ENCODE peak calls at places on chromosomes 7 and 10, in five cellular contexts. Z is SK-N-SH, C is mammary epithelial cell, Y is uterus, R is K562. Q is an unnamed sample. For H3K4me1, the result is how much of the 10 kb centered on the place peaks cover.

GRCh38 chr10:93103953-93104352 is 30.3 kb downstream of the CYP26A1 start:
- DNase-seq in R (no peak), C (no peak), Y (no peak), Z (no peak), Q (no peak)

GRCh38 chr10:114332808-114333207 is 71.5 kb downstream of the AFAP1L2 start:
- DNase-seq in Y (peak), R (no peak), C (no peak), Z (no peak), Q (no peak)

GRCh38 chr10:32149257-32149955 is 93.2 kb upstream of the KIF5B start:
- DNase-seq in R (no peak), Y (peak), Z (no peak), C (peak), Q (no peak)

GRCh38 chr10:13865758-13866491 is 279.2 kb downstream of the PRPF18 start:
- DNase-seq in Z (no peak), C (peak), Y (no peak), R (no peak), Q (no peak)

GRCh38 chr7:41437257-41438196 is 265.4 kb downstream of the INHBA start:
- DNase-seq in R (no peak), Y (no peak), Z (no peak), C (peak), Q (no peak)

GRCh38 chr7:359226-359775 is 69.3 kb downstream of the FOXL3 start:
- DNase-seq in Y (no peak), R (no peak), Z (no peak), C (no peak), Q (no peak)

GRCh38 chr7:24574365-24574764 is 1.1 kb downstream of the PALS2 start:
- DNase-seq in Y (peak), Z (peak), R (peak), C (no peak), Q (no peak)

GRCh38 chr10:112957589-112958202 is 7.6 kb downstream of the TCF7L2 start:
- DNase-seq in R (no peak), C (no peak), Z (no peak), Y (no peak), Q (no peak)

GRCh38 chr10:46539596-46540411 is 16.7 kb downstream of the GPRIN2 start:
- DNase-seq in R (no peak), Z (no peak), C (no peak), Y (peak), Q (no peak)

GRCh38 chr10:71285180-71285545 is 33.9 kb upstream of the SLC29A3 start:
- DNase-seq in C (peak), Y (peak), R (peak), Z (peak), Q (peak)

GRCh38 chr7:23474829-23475578 is 4.7 kb upstream of the IGF2BP3 start:
- DNase-seq in Y (no peak), C (peak), R (no peak), Z (no peak), Q (no peak)

GRCh38 chr10:111273635-111274034 is 196.8 kb downstream of the ADRA2A start:
- DNase-seq in C (no peak), Y (no peak), Z (no peak), R (no peak), Q (no peak)

GRCh38 chr10:128070161-128070560 is 56.1 kb downstream of the MKI67 start:
- DNase-seq in R (no peak), Y (no peak), C (no peak), Z (no peak), Q (no peak)

GRCh38 chr7:70679666-70680065 is 452.3 kb upstream of the GALNT17 start:
- DNase-seq in Y (no peak), C (no peak), R (no peak), Z (no peak), Q (no peak)

GRCh38 chr7:130417215-130417614 is 23.6 kb downstream of the CEP41 start:
- DNase-seq in Z (no peak), C (no peak), R (no peak), Y (no peak), Q (no peak)

GRCh38 chr10:86286591-86287421 is 79.8 kb downstream of the GRID1 start:
- DNase-seq in C (no peak), Y (no peak), R (no peak), Z (peak), Q (no peak)

GRCh38 chr7:63067897-63068585 is 930.6 kb upstream of the ZNF722 start:
- DNase-seq in C (no peak), Z (no peak), R (peak), Y (peak), Q (peak)

GRCh38 chr7:10860516-10860915 is 113.2 kb upstream of the PHF14 start:
- DNase-seq in R (no peak), Y (no peak), Z (no peak), C (peak), Q (no peak)

GRCh38 chr10:47423476-47423875 is 39.4 kb upstream of the ZNF488 start:
- DNase-seq in C (peak), R (no peak), Z (no peak), Y (no peak), Q (no peak)

GRCh38 chr10:47438857-47439474 is 44.9 kb downstream of the ANXA8 start:
- DNase-seq in R (no peak), Y (no peak), C (peak), Z (peak), Q (peak)

GRCh38 chr7:108000875-108001758 is 1.8 kb downstream of the LAMB1 start:
- DNase-seq in Z (peak), Y (peak), R (no peak), C (peak), Q (peak)

GRCh38 chr7:108001759-108002725 is 919 bp downstream of the LAMB1 start:
- DNase-seq in Y (peak), C (peak), R (no peak), Z (peak), Q (peak)

GRCh38 chr7:107998150-107998549 is 4.8 kb downstream of the LAMB1 start:
- DNase-seq in Z (no peak), C (peak), R (peak), Y (no peak), Q (no peak)

GRCh38 chr7:107998660-107999480 is 4.1 kb downstream of the LAMB1 start:
- DNase-seq in Y (no peak), C (peak), Z (no peak), R (no peak), Q (no peak)

GRCh38 chr7:107999814-108000560 is 3.0 kb downstream of the LAMB1 start:
- DNase-seq in Z (no peak), Y (no peak), C (peak), R (no peak), Q (no peak)
- H3K4me1 ChIP-seq in Z (half or more), Y (under half), C (half or more), R (under half), Q (under half)

DNA sequence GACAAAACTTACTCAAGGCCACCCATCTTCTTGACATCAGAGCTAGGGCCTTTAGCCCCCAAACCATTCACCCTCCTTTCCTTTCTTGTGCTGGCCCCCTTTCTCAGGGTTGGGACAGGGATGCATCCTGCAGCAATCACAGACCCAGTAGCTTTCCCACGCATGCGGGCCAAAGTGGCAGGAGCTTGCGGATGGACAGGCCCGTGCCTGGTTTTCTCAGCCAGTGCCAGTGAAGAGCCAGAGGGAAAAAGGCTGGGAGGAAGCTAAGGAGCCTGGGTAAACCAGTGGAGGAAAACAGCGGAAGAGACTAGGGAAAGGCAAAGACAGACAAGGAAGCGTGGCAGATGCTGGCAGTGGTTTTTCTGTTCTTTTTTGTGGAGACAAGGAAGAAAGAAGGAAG is 5.1 kb upstream of the BLNK start:
- DNase-seq in Z (no peak), Y (no peak), C (no peak), R (no peak), Q (no peak)
- H3K4me1 ChIP-seq in Z (under half), Y (under half), C (half or more), R (under half), Q (under half)

GRCh38 chr10:4758256-4758655 is 67.8 kb upstream of the AKR1E2 start:
- DNase-seq in C (no peak), R (no peak), Y (no peak), Z (no peak), Q (no peak)
- H3K4me1 ChIP-seq in C (under half), R (under half), Y (under half), Z (under half), Q (under half)

DNA sequence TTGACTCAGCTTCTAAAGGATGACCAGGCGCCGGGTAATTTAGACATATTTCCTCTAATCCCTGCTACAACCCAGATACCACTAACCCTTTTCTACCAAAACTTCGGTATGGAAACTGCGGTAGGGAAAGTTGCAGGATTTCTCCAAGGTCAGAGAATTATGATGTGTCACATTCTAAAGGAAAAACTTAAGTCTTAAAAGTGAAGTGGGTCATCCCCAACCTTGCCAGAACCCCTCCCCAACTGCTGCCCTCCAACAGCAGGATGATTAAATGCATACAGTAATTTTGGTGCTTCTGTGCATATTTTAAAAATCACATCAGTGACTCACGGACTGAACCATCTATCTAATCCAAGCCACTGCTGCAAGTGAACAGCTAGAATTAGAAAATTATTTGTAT is 52.7 kb downstream of the GRB10 start:
- DNase-seq in C (no peak), Z (no peak), R (no peak), Y (no peak), Q (no peak)
- H3K4me1 ChIP-seq in C (under half), Z (under half), R (under half), Y (under half), Q (under half)

GRCh38 chr10:101896466-101896865 is 52.9 kb upstream of the KCNIP2 start:
- DNase-seq in Z (no peak), C (peak), R (no peak), Y (no peak), Q (no peak)
- H3K4me1 ChIP-seq in Z (under half), C (under half), R (under half), Y (under half), Q (under half)

GRCh38 chr7:90618880-90619279 is 22.8 kb downstream of the CDK14 start:
- DNase-seq in R (no peak), Z (no peak), Y (no peak), C (no peak), Q (no peak)

GRCh38 chr7:90621892-90622182 is 25.7 kb downstream of the CDK14 start:
- DNase-seq in Z (no peak), R (no peak), C (no peak), Y (no peak), Q (no peak)

GRCh38 chr7:90624128-90624980 is 28.2 kb downstream of the CDK14 start:
- DNase-seq in Y (peak), R (no peak), Z (no peak), C (peak), Q (no peak)

GRCh38 chr7:90622670-90623069 is 26.5 kb downstream of the CDK14 start:
- DNase-seq in Z (no peak), Y (no peak), C (no peak), R (no peak), Q (no peak)

DNA sequence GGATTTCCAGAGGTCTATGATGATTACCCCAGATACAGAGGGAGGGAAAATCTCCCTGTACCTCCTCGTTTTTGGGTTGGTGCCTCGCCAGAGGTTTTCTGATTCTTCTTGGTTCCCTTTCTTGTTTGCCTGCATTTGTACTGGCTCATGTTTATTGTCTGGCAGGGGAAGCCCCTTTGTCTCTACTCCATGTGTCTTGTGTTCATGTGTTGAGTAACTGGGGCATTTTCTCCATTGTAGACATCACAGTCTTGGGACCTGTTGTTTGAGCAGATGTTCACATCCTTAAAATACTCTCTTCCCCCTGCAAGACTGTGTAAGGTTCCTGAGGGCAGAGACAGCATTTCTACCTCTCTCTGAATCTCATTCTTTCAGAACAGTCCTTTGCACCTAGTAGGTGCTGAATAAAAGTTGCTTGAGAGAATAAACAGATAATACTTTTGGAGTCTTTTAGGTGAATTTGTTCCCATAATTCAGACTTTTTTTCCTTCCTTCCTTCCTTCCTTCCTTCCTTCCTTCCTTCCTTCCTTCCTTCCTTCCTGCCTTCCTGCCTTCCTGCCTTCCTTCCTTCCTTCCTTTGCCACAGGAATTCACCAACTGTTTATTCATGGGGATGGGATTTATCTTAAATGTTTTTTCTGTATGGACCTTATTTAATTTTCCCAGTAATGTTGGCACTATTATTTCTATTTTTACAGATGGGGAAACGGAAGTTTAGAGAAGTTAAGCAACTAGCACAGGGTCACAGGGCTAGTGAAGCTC is 25.2 kb downstream of the CDK14 start:
- DNase-seq in Y (no peak), R (no peak), Z (no peak), C (no peak), Q (no peak)
- H3K4me1 ChIP-seq in Y (under half), R (under half), Z (half or more), C (under half), Q (under half)

DNA sequence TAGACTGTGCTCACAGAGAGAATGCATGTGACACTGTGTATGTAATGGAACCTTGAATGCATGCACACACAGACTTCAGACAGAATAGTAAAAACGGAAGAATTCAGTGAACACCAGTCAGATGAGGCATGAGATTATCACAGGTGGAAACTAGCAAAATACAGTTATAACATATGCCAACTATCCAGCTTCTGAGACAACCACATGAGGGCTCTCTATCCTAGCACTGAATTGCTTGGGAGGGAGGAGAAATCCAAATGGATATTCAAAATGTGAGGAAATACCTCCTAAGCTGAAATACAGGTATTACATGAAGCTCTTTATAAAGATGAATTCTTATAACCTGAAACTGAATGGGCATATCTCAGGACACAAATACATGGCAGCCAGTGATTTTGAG is 30.6 kb downstream of the GARS1 start:
- DNase-seq in R (no peak), C (no peak), Z (no peak), Y (no peak), Q (no peak)
- H3K4me1 ChIP-seq in R (under half), C (under half), Z (under half), Y (under half), Q (under half)

DNA sequence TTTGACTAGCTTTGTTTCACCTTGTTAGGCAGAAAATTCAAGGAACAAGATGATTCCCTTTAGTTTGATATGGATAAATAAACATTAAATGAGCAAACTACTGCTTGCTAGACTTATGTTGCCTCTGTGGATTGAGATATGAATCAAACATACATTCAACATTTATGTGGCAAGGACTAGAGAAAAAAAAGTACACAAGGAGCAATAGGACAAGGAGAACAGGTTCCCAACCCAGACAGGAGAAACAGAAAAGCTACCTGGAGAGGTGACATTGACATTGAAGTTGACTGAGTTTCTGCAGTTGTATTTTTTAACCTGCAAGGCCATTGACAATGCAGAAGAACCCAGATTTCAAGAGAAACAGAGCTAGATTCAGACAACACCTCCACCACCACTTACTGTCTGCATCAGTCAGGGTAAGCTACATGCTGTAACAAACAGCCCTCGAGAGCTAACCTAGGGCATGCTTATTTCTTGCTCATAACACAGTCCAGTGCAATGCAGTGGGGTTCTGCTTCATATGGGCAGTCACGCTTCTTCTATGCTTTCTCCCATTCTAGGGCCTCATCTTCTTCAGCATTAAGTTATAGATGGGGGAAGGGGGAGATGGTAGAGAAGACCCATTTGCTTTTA is 180.9 kb upstream of the LYZL1 start:
- DNase-seq in Z (no peak), R (no peak), C (no peak), Y (no peak), Q (no peak)
- H3K4me1 ChIP-seq in Z (under half), R (under half), C (under half), Y (under half), Q (under half)

GRCh38 chr7:27133409-27134157 is 3.0 kb upstream of the HOXA4 start:
- DNase-seq in R (no peak), Z (no peak), C (peak), Y (no peak), Q (no peak)

GRCh38 chr7:27130540-27131389 is at the start of gene HOXA4:
- DNase-seq in Y (peak), C (peak), R (no peak), Z (peak), Q (no peak)

GRCh38 chr7:27131390-27131819 is 848 bp upstream of the HOXA4 start:
- DNase-seq in R (no peak), Y (no peak), C (no peak), Z (no peak), Q (no peak)

GRCh38 chr7:27132978-27133377 is 2.4 kb upstream of the HOXA4 start:
- DNase-seq in R (no peak), Y (no peak), Z (no peak), C (no peak), Q (no peak)

GRCh38 chr7:27132214-27132613 is 1.7 kb upstream of the HOXA4 start:
- DNase-seq in R (no peak), Y (no peak), Z (no peak), C (no peak), Q (no peak)
- H3K4me1 ChIP-seq in R (under half), Y (under half), Z (under half), C (under half), Q (under half)

Q was measured in BE2C.